ENCODE peak calls at places on chromosomes 3 and 15, in five cellular contexts. X is hepatic stellate cell, S is lower leg skin, J is NCI-H2029 treated with DMSO at 0.1 percent for 48 hours, D is amniotic stem cell. W is an unnamed sample.
A peak's percentile ranks its signal among the peaks of the same experiment; 100 is the strongest.

GRCh38 chr15:98611808-98612207 is 36.5 kb upstream of the IGF1R start:
- DNase-seq in X (no peak), S (no peak), J (no peak), D (no peak), W (no peak)

GRCh38 chr3:96961576-96961975 is 147.2 kb downstream of the EPHA6 start:
- DNase-seq in X (no peak), S (no peak), J (no peak), D (no peak), W (no peak)

GRCh38 chr15:84855765-84856164 is 28.7 kb upstream of the SLC28A1 start:
- DNase-seq in X (no peak), S (no peak), J (no peak), D (no peak), W (no peak)

GRCh38 chr15:34795267-34796081 is at the start of gene ACTC1:
- DNase-seq in X (peak; percentile 75), S (no peak), J (no peak), D (peak; percentile 33), W (no peak)

GRCh38 chr15:79653533-79653932 is 221.4 kb downstream of the MINAR1 start:
- DNase-seq in X (no peak), S (no peak), J (no peak), D (no peak), W (no peak)

GRCh38 chr15:78092111-78093041 is at the start of gene SH2D7:
- DNase-seq in X (no peak), S (no peak), J (no peak), D (no peak), W (no peak)

GRCh38 chr3:30232142-30232541 is 374.3 kb upstream of the TGFBR2 start:
- DNase-seq in X (no peak), S (no peak), J (no peak), D (no peak), W (no peak)

GRCh38 chr15:84816694-84817460 is at the start of gene ALPK3:
- DNase-seq in X (no peak), S (no peak), J (no peak), D (no peak), W (no peak)

GRCh38 chr3:46208167-46208704 is at the start of gene CCR1:
- DNase-seq in X (no peak), S (no peak), J (no peak), D (no peak), W (no peak)

GRCh38 chr15:79089331-79089889 is 1.2 kb downstream of the RASGRF1 start:
- DNase-seq in X (no peak), S (no peak), J (no peak), D (no peak), W (no peak)

GRCh38 chr3:73179601-73180000 is 118.1 kb downstream of the EBLN2 start:
- DNase-seq in X (no peak), S (no peak), J (no peak), D (no peak), W (no peak)

GRCh38 chr15:55965091-55965490 is 28.3 kb downstream of the NEDD4 start:
- DNase-seq in X (no peak), S (no peak), J (no peak), D (no peak), W (no peak)

GRCh38 chr3:177438596-177439220 is 241.4 kb upstream of the TBL1XR1 start:
- DNase-seq in X (no peak), S (no peak), J (no peak), D (no peak), W (no peak)

GRCh38 chr15:49423021-49423420 is at the start of gene FGF7:
- DNase-seq in X (no peak), S (no peak), J (no peak), D (no peak), W (peak; percentile 85)

GRCh38 chr15:28904023-28904422 is 18.2 kb downstream of the APBA2 start:
- DNase-seq in X (no peak), S (no peak), J (no peak), D (no peak), W (no peak)

GRCh38 chr3:25423780-25424179 is 4.3 kb upstream of the RARB start:
- DNase-seq in X (peak; percentile 64), S (no peak), J (no peak), D (no peak), W (no peak)

W was measured in AG09319.